ENCODE peak calls at places on chromosome 12, in six cellular contexts. B is trophoblast cell, P is mammary epithelial cell, G is A549, M is MM.1S, Q is neural progenitor cell. T is an unnamed sample.

GRCh38 chr12:132500137-132500855 is 10.3 kb downstream of the FBRSL1 start:
- DNase-seq in B (no peak), Q (no peak), G (no peak), P (no peak), M (no peak), T (no peak)

GRCh38 chr12:10891937-10892336 is 7.9 kb upstream of the PRH1 start:
- DNase-seq in M (no peak), Q (no peak), G (no peak), B (no peak), P (no peak), T (no peak)

GRCh38 chr12:54549774-54550451 is 512 bp downstream of the PDE1B start:
- DNase-seq in Q (peak), P (peak), M (no peak), B (no peak), G (no peak), T (peak)

GRCh38 chr12:76183459-76184186 is 99.1 kb upstream of the NAP1L1 start:
- DNase-seq in Q (no peak), M (no peak), P (peak), B (peak), G (peak), T (peak)

GRCh38 chr12:5567021-5567744 is 135.3 kb downstream of the NTF3 start:
- DNase-seq in Q (no peak), G (no peak), M (no peak), B (no peak), P (no peak), T (no peak)

GRCh38 chr12:79737875-79738718 is 47.3 kb upstream of the PAWR start:
- DNase-seq in G (peak), B (peak), M (peak), Q (peak), P (peak), T (peak)

GRCh38 chr12:82627799-82628198 is 58.9 kb upstream of the TMTC2 start:
- DNase-seq in B (no peak), Q (peak), P (peak), M (peak), G (peak), T (no peak)

GRCh38 chr12:125271850-125272249 is 206.6 kb downstream of the AACS start:
- DNase-seq in G (no peak), M (no peak), Q (peak), P (no peak), B (no peak), T (no peak)

GRCh38 chr12:23954332-23954731 is 4.9 kb upstream of the SOX5 start:
- DNase-seq in P (no peak), Q (no peak), M (no peak), B (no peak), G (no peak), T (no peak)

GRCh38 chr12:6961278-6961694 is 9.2 kb downstream of the PHB2 start:
- DNase-seq in B (peak), P (peak), G (no peak), Q (no peak), M (peak), T (no peak)

GRCh38 chr12:92356405-92356804 is 210.8 kb upstream of the BTG1 start:
- DNase-seq in G (no peak), Q (no peak), B (no peak), M (no peak), P (peak), T (no peak)

GRCh38 chr12:99389751-99390150 is 257.8 kb upstream of the GARIN6 start:
- DNase-seq in G (no peak), Q (no peak), M (no peak), B (no peak), P (no peak), T (no peak)

GRCh38 chr12:68529466-68529865 is 81.2 kb upstream of the RAP1B start:
- DNase-seq in B (no peak), Q (no peak), P (no peak), M (no peak), G (no peak), T (no peak)

GRCh38 chr12:121240484-121241202 is 30.7 kb downstream of the P2RX4 start:
- DNase-seq in Q (peak), M (no peak), G (no peak), B (no peak), P (no peak), T (no peak)

GRCh38 chr12:92943482-92944250 is 14.6 kb upstream of the EEA1 start:
- DNase-seq in P (no peak), B (peak), Q (peak), M (peak), G (no peak), T (no peak)

GRCh38 chr12:16913832-16914490 is 308.0 kb upstream of the LMO3 start:
- DNase-seq in M (no peak), G (peak), P (peak), Q (no peak), B (no peak), T (peak)

GRCh38 chr12:94841904-94842610 is 161.4 kb downstream of the NDUFA12 start:
- DNase-seq in B (no peak), P (no peak), Q (no peak), G (no peak), M (no peak), T (no peak)

GRCh38 chr12:12926571-12927071 is 25.3 kb downstream of the GPRC5D start:
- DNase-seq in M (no peak), P (no peak), Q (no peak), G (peak), B (peak), T (no peak)

GRCh38 chr12:93173178-93173957 is 204.4 kb upstream of the NUDT4 start:
- DNase-seq in G (no peak), Q (no peak), B (no peak), P (no peak), M (no peak), T (no peak)

GRCh38 chr12:39122562-39123204 is 217.3 kb upstream of the CPNE8 start:
- DNase-seq in M (no peak), Q (peak), P (peak), B (peak), G (no peak), T (no peak)

DNA sequence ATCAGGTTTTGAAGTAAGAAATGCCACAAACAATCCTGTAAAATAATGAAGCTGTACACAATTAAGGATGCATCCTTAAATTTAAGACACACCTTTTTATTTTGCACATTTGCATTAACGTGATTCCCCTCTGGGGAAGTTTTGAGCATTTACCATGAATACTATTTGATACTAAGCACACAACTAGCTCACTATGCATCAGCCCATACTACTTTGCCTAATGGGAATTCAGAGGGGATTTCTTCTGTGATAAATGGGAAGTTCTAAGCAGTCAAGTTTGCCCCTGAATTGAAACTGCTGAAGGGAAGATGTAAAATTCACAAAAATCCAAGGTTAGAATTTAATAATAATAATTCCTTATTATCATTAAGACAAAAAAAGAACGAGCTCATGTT is 27.4 kb downstream of the SINHCAF start:
- DNase-seq in G (no peak), B (no peak), Q (no peak), M (no peak), P (no peak), T (no peak)
- H3K4me2 ChIP-seq in G (no peak), B (no peak), Q (no peak), M (peak), P (no peak), T (no peak)

GRCh38 chr12:64730585-64730964 is 28.6 kb downstream of the GNS start:
- DNase-seq in M (no peak), B (peak), G (no peak), Q (no peak), P (no peak), T (no peak)
- H3K4me2 ChIP-seq in M (peak), B (peak), G (no peak), Q (no peak), P (no peak), T (no peak)

GRCh38 chr12:123457980-123458779 is at the start of gene SNRNP35:
- DNase-seq in Q (peak), B (peak), G (peak), M (peak), P (peak), T (peak)
- H3K4me2 ChIP-seq in Q (peak), B (peak), G (peak), M (peak), P (peak), T (peak)

GRCh38 chr12:27285395-27285794 is 41.3 kb downstream of the STK38L start:
- DNase-seq in M (no peak), P (no peak), G (no peak), B (no peak), Q (peak), T (no peak)
- H3K4me2 ChIP-seq in M (no peak), P (no peak), G (peak), B (no peak), Q (no peak), T (no peak)

DNA sequence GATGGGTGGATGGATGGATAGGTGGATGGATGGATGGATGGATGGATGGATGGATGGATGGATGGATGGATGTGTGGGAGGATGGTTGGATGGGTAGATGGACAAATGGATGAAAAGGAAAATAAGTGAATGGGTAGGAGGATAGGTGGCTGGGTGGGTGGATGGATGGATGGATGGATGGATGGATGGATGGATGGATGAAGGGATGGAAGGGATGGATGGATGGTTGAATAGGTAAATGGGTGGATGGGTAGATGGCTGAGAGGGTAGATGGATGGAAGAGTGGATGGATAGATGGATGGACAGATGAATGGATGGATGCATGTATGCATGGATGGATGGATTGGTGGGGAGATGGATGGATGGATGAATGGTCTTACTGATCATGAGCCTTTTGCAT is 36.5 kb downstream of the MAP1LC3B2 start:
- DNase-seq in M (no peak), B (no peak), G (no peak), P (no peak), Q (no peak), T (no peak)
- H3K4me2 ChIP-seq in M (no peak), B (no peak), G (no peak), P (no peak), Q (no peak), T (no peak)

DNA sequence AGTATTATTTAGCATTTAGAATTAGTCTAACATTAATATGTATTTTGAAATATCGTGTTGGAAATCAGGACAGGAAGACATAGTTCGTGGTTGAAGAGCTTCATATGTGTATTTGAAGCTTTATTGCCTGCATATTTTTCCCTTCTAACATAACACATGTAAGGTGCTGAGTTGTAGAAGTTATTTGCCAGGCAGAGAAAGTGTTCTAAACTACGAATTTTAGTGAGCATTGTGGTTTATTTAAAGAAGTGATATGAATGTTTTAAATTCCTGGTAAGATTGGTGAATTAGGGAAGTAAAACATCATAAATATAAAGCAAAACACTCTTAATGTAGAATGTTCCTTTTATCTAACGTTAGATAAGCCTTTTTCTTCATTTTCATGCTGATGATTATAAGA is 2.5 kb downstream of the RASSF3 start:
- DNase-seq in P (no peak), M (no peak), B (no peak), G (no peak), Q (no peak), T (no peak)
- H3K4me2 ChIP-seq in P (peak), M (peak), B (no peak), G (peak), Q (no peak), T (no peak)

GRCh38 chr12:40227447-40227846 is 2.6 kb downstream of the LRRK2 start:
- DNase-seq in M (no peak), P (no peak), G (no peak), B (no peak), Q (no peak), T (no peak)
- H3K4me2 ChIP-seq in M (no peak), P (no peak), G (peak), B (no peak), Q (no peak), T (no peak)

GRCh38 chr12:48863296-48863695 is 2.4 kb downstream of the RND1 start:
- DNase-seq in B (no peak), G (no peak), Q (no peak), M (no peak), P (no peak), T (no peak)
- H3K4me2 ChIP-seq in B (no peak), G (peak), Q (peak), M (no peak), P (no peak), T (no peak)